ENCODE peak calls at places on chromosomes 11 and 22, in four cellular contexts. T is cardiac septum; Q is activated naive CD4-positive, alpha-beta T cell treated with anti-CD3 and anti-CD28 coated beads, Interleukin-2, amount 50 U/mL, for 72 hours; K is amygdala. X is an unnamed sample.

GRCh38 chr22:47171441-47172221 is 409.2 kb downstream of the TBC1D22A start:
- DNase-seq in Q (peak; percentile 49), K (no peak), T (peak; percentile 70), X (no peak)

GRCh38 chr11:70032943-70033710 is 45.0 kb upstream of the ANO1 start:
- DNase-seq in Q (no peak), K (no peak), T (peak; percentile 51), X (no peak)

GRCh38 chr22:33867118-33867863 is 53.0 kb downstream of the LARGE1 start:
- DNase-seq in K (no peak), T (no peak), Q (no peak), X (no peak)

GRCh38 chr11:8928981-8929615 is 3.6 kb downstream of the C11orf16 start:
- DNase-seq in K (no peak), T (no peak), Q (no peak), X (no peak)

GRCh38 chr11:111632798-111633197 is 30.5 kb downstream of the SIK2 start:
- DNase-seq in Q (no peak), K (no peak), T (no peak), X (no peak)

GRCh38 chr11:46066335-46066734 is 54.9 kb downstream of the PHF21A start:
- DNase-seq in Q (no peak), K (no peak), T (no peak), X (no peak)

GRCh38 chr11:112336356-112336886 is 75.8 kb upstream of the PLET1 start:
- DNase-seq in Q (no peak), T (no peak), K (no peak), X (no peak)

GRCh38 chr11:12668166-12668565 is 6.1 kb upstream of the TEAD1 start:
- DNase-seq in Q (no peak), K (no peak), T (no peak), X (no peak)

GRCh38 chr22:26502688-26503561 is 9.3 kb downstream of the TFIP11 start:
- DNase-seq in Q (no peak), K (no peak), T (no peak), X (peak; percentile 14)

GRCh38 chr11:28459912-28460311 is 351.7 kb downstream of the METTL15 start:
- DNase-seq in Q (no peak), T (no peak), K (no peak), X (no peak)

GRCh38 chr11:45455536-45455935 is 169.4 kb upstream of the SYT13 start:
- DNase-seq in K (no peak), Q (no peak), T (no peak), X (no peak)

GRCh38 chr11:17633987-17634775 is 85.2 kb upstream of the MYOD1 start:
- DNase-seq in K (no peak), T (no peak), Q (no peak), X (no peak)

GRCh38 chr22:36015806-36016519 is 12.7 kb downstream of the RBFOX2 start:
- DNase-seq in K (no peak), T (no peak), Q (no peak), X (no peak)

GRCh38 chr22:18057568-18058209 is 20.1 kb upstream of the PEX26 start:
- DNase-seq in Q (no peak), K (no peak), T (no peak), X (peak; percentile 46)

GRCh38 chr22:33518405-33518804 is 401.9 kb downstream of the LARGE1 start:
- DNase-seq in K (no peak), Q (no peak), T (no peak), X (no peak)